ENCODE peak calls at places on chromosomes 12 and 14, in four cellular contexts. One of them, this sample, is unnamed.

GRCh38 chr12:57764662-57765002 is 2.2 kb downstream of the CYP27B1 start:
- DNase-seq in progenitor cell of endocrine pancreas: no peak
- DNase-seq in GM23338: peak; percentile 60
- DNase-seq in endodermal cell: no peak
- DNase-seq in this sample: no peak

GRCh38 chr12:11540156-11540555 is 109.3 kb upstream of the ETV6 start:
- DNase-seq in progenitor cell of endocrine pancreas: no peak
- DNase-seq in GM23338: no peak
- DNase-seq in endodermal cell: no peak
- DNase-seq in this sample: no peak

GRCh38 chr12:7161327-7161726 is 28.2 kb upstream of the PEX5 start:
- DNase-seq in progenitor cell of endocrine pancreas: no peak
- DNase-seq in GM23338: no peak
- DNase-seq in endodermal cell: no peak
- DNase-seq in this sample: no peak

GRCh38 chr14:75132374-75133086 is 5.7 kb upstream of the NEK9 start:
- DNase-seq in progenitor cell of endocrine pancreas: peak; percentile 49
- DNase-seq in GM23338: peak; percentile 87
- DNase-seq in endodermal cell: peak; percentile 81
- DNase-seq in this sample: peak; percentile 52

GRCh38 chr12:82627799-82628198 is 58.9 kb upstream of the TMTC2 start:
- DNase-seq in progenitor cell of endocrine pancreas: no peak
- DNase-seq in GM23338: peak; percentile 73
- DNase-seq in endodermal cell: peak; percentile 71
- DNase-seq in this sample: no peak

GRCh38 chr12:18546399-18546798 is 191.4 kb downstream of the PLCZ1 start:
- DNase-seq in progenitor cell of endocrine pancreas: no peak
- DNase-seq in GM23338: no peak
- DNase-seq in endodermal cell: no peak
- DNase-seq in this sample: no peak

GRCh38 chr14:52553002-52553670 is 500 bp downstream of the GPR137C start:
- DNase-seq in progenitor cell of endocrine pancreas: peak; percentile 30
- DNase-seq in GM23338: peak; percentile 46
- DNase-seq in endodermal cell: peak; percentile 86
- DNase-seq in this sample: peak; percentile 64

GRCh38 chr12:83015390-83016225 is 328.9 kb downstream of the TMTC2 start:
- DNase-seq in progenitor cell of endocrine pancreas: no peak
- DNase-seq in GM23338: no peak
- DNase-seq in endodermal cell: no peak
- DNase-seq in this sample: no peak

GRCh38 chr12:27436768-27437167 is 9.8 kb upstream of the SMCO2 start:
- DNase-seq in progenitor cell of endocrine pancreas: no peak
- DNase-seq in GM23338: no peak
- DNase-seq in endodermal cell: no peak
- DNase-seq in this sample: no peak

GRCh38 chr14:22838631-22839041 is 2.3 kb downstream of the MMP14 start:
- DNase-seq in progenitor cell of endocrine pancreas: no peak
- DNase-seq in GM23338: no peak
- DNase-seq in endodermal cell: no peak
- DNase-seq in this sample: no peak

GRCh38 chr12:76080729-76081415 is 3.6 kb downstream of the NAP1L1 start:
- DNase-seq in progenitor cell of endocrine pancreas: no peak
- DNase-seq in GM23338: peak; percentile 79
- DNase-seq in endodermal cell: peak; percentile 70
- DNase-seq in this sample: no peak

GRCh38 chr12:50803230-50803629 is 39.3 kb downstream of the ATF1 start:
- DNase-seq in progenitor cell of endocrine pancreas: no peak
- DNase-seq in GM23338: no peak
- DNase-seq in endodermal cell: no peak
- DNase-seq in this sample: no peak

GRCh38 chr12:127238061-127238460 is 1028.9 kb upstream of the TMEM132C start:
- DNase-seq in progenitor cell of endocrine pancreas: no peak
- DNase-seq in GM23338: no peak
- DNase-seq in endodermal cell: no peak
- DNase-seq in this sample: no peak

GRCh38 chr12:28878629-28879028 is 270.4 kb upstream of the FAR2 start:
- DNase-seq in progenitor cell of endocrine pancreas: no peak
- DNase-seq in GM23338: no peak
- DNase-seq in endodermal cell: no peak
- DNase-seq in this sample: no peak

GRCh38 chr14:54676822-54677708 is 110.1 kb downstream of the SAMD4A start:
- DNase-seq in progenitor cell of endocrine pancreas: no peak
- DNase-seq in GM23338: peak; percentile 92
- DNase-seq in endodermal cell: peak; percentile 70
- DNase-seq in this sample: no peak

GRCh38 chr12:11500222-11500860 is 105.0 kb upstream of the PRB2 start:
- DNase-seq in progenitor cell of endocrine pancreas: peak; percentile 100
- DNase-seq in GM23338: peak; percentile 97
- DNase-seq in endodermal cell: peak; percentile 99
- DNase-seq in this sample: peak; percentile 99

GRCh38 chr12:57226588-57227314 is 2.8 kb upstream of the SHMT2 start:
- DNase-seq in progenitor cell of endocrine pancreas: no peak
- DNase-seq in GM23338: peak; percentile 75
- DNase-seq in endodermal cell: peak; percentile 86
- DNase-seq in this sample: no peak

GRCh38 chr14:31880935-31881334 is 196.2 kb upstream of the ARHGAP5 start:
- DNase-seq in progenitor cell of endocrine pancreas: no peak
- DNase-seq in GM23338: no peak
- DNase-seq in endodermal cell: no peak
- DNase-seq in this sample: no peak

GRCh38 chr14:85461432-85462133 is 68.4 kb upstream of the FLRT2 start:
- DNase-seq in progenitor cell of endocrine pancreas: no peak
- DNase-seq in GM23338: no peak
- DNase-seq in endodermal cell: no peak
- DNase-seq in this sample: no peak

GRCh38 chr12:29405561-29405960 is 24.6 kb upstream of the ERGIC2 start:
- DNase-seq in progenitor cell of endocrine pancreas: no peak
- DNase-seq in GM23338: no peak
- DNase-seq in endodermal cell: no peak
- DNase-seq in this sample: no peak

GRCh38 chr14:77910506-77910905 is 110.6 kb downstream of the ADCK1 start:
- DNase-seq in progenitor cell of endocrine pancreas: peak; percentile 11
- DNase-seq in GM23338: no peak
- DNase-seq in endodermal cell: no peak
- DNase-seq in this sample: no peak

GRCh38 chr12:94730846-94731245 is 80.5 kb upstream of the TMCC3 start:
- DNase-seq in progenitor cell of endocrine pancreas: no peak
- DNase-seq in GM23338: no peak
- DNase-seq in endodermal cell: no peak
- DNase-seq in this sample: no peak

GRCh38 chr12:50961708-50962107 is 9.4 kb downstream of the HIGD1C start:
- DNase-seq in progenitor cell of endocrine pancreas: no peak
- DNase-seq in GM23338: no peak
- DNase-seq in endodermal cell: no peak
- DNase-seq in this sample: no peak

GRCh38 chr14:93246534-93246933 is 39.5 kb downstream of the UBR7 start:
- DNase-seq in progenitor cell of endocrine pancreas: no peak
- DNase-seq in GM23338: no peak
- DNase-seq in endodermal cell: no peak
- DNase-seq in this sample: no peak

GRCh38 chr12:4273651-4274395 is at the start of gene CCND2:
- DNase-seq in progenitor cell of endocrine pancreas: peak; percentile 81
- DNase-seq in GM23338: peak; percentile 97
- DNase-seq in endodermal cell: peak; percentile 95
- DNase-seq in this sample: peak; percentile 82

GRCh38 chr14:93960108-93960475 is 16.3 kb downstream of the ASB2 start:
- DNase-seq in progenitor cell of endocrine pancreas: no peak
- DNase-seq in GM23338: no peak
- DNase-seq in endodermal cell: no peak
- DNase-seq in this sample: no peak

GRCh38 chr12:4628406-4628805 is 20.4 kb downstream of the AKAP3 start:
- DNase-seq in progenitor cell of endocrine pancreas: no peak
- DNase-seq in GM23338: no peak
- DNase-seq in endodermal cell: no peak
- DNase-seq in this sample: no peak

GRCh38 chr12:48077111-48077510 is 28.8 kb downstream of the SENP1 start:
- DNase-seq in progenitor cell of endocrine pancreas: no peak
- DNase-seq in GM23338: no peak
- DNase-seq in endodermal cell: no peak
- DNase-seq in this sample: no peak
- TF ChIP-seq CTCF in progenitor cell of endocrine pancreas: no peak
- TF ChIP-seq CTCF in GM23338: no peak
- TF ChIP-seq CTCF in endodermal cell: no peak
- TF ChIP-seq CTCF in this sample: no peak

GRCh38 chr12:55737581-55738112 is 5.3 kb upstream of the GDF11 start:
- DNase-seq in progenitor cell of endocrine pancreas: no peak
- DNase-seq in GM23338: no peak
- DNase-seq in endodermal cell: no peak
- DNase-seq in this sample: no peak
- TF ChIP-seq CTCF in progenitor cell of endocrine pancreas: no peak
- TF ChIP-seq CTCF in GM23338: no peak
- TF ChIP-seq CTCF in endodermal cell: no peak
- TF ChIP-seq CTCF in this sample: no peak

GRCh38 chr12:92506460-92506859 is 196.3 kb upstream of the PLEKHG7 start:
- DNase-seq in progenitor cell of endocrine pancreas: no peak
- DNase-seq in GM23338: no peak
- DNase-seq in endodermal cell: no peak
- DNase-seq in this sample: no peak
- TF ChIP-seq CTCF in progenitor cell of endocrine pancreas: no peak
- TF ChIP-seq CTCF in GM23338: no peak
- TF ChIP-seq CTCF in endodermal cell: no peak
- TF ChIP-seq CTCF in this sample: no peak

DNA sequence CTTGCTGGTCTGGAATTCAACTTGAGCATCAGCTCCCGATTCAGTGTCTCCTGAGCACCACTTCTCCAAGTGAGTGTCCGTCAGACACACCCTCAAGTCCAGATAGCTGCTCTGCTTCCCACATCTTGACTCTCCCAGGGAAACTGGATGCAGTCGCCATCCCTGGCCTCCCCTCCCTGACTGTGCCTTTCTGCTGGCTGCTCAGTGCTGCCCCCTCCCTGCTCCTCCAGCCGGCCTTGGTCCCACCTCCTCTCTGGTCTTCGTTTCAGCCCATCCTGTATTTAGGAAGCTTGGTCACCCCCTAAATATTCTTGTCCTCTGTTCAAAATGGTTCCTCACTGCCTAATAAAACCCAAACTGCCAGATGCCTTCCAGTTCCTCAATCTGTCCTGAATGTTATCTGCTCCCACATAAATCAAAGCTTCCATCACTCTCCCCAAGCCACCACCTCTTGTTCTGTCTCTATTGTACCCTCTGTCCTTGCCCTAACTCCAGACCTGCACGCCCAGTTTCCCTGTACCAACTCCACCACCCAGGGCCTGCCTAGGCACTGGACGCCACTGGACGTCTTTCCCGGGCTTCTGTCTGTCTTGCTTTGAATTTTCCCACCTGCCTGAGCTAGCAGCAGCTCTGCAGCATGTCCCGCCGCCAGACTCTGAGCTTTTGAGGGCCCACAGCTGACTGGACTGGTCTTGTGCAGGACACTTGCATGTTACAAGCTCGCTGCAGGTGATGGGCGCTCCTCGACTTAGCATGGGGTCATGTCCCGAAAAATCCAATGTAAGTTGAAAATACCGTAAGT is 33.8 kb downstream of the CCDC92 start:
- DNase-seq in progenitor cell of endocrine pancreas: no peak
- DNase-seq in GM23338: peak; percentile 70
- DNase-seq in endodermal cell: peak; percentile 90
- DNase-seq in this sample: peak; percentile 35
- TF ChIP-seq CTCF in progenitor cell of endocrine pancreas: peak; percentile 33
- TF ChIP-seq CTCF in GM23338: peak; percentile 69
- TF ChIP-seq CTCF in endodermal cell: peak; percentile 77
- TF ChIP-seq CTCF in this sample: peak; percentile 47

DNA sequence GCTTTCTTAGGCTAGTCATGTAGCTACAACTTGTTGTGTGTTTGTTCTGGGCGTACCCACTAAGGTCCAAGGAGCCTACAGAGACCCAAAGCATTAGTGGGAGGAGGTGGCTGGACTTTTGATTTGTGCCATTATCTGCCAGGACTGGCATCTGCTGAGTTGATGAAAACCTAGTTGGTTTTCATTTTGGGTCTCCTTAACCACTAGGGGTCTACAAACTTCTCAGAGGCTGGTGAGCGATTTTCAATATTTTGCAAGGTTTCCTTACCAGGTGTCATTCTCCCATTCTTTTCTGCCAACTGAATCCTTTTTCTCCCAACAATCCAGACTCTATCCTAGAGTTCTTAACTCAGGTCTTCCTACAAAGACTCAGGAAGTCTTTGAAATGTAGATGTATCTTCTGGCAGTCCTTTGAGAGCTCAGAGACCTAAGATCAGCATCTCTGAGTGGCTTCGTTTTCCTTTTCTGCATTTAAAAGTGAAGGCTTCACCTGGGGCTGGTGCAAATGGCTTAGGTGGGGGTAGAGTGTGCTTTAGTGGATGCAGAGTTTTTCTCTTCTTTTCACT is 150.0 kb upstream of the RMST start:
- DNase-seq in progenitor cell of endocrine pancreas: no peak
- DNase-seq in GM23338: peak; percentile 79
- DNase-seq in endodermal cell: peak; percentile 64
- DNase-seq in this sample: no peak
- TF ChIP-seq CTCF in progenitor cell of endocrine pancreas: no peak
- TF ChIP-seq CTCF in GM23338: peak; percentile 45
- TF ChIP-seq CTCF in endodermal cell: peak; percentile 67
- TF ChIP-seq CTCF in this sample: peak; percentile 8

GRCh38 chr14:67582061-67582460 is 18.0 kb downstream of the PIGH start:
- DNase-seq in progenitor cell of endocrine pancreas: no peak
- DNase-seq in GM23338: no peak
- DNase-seq in endodermal cell: peak; percentile 42
- DNase-seq in this sample: no peak
- TF ChIP-seq CTCF in progenitor cell of endocrine pancreas: no peak
- TF ChIP-seq CTCF in GM23338: no peak
- TF ChIP-seq CTCF in endodermal cell: no peak
- TF ChIP-seq CTCF in this sample: no peak

GRCh38 chr14:38788060-38788459 is 315.0 kb downstream of the SEC23A start:
- DNase-seq in progenitor cell of endocrine pancreas: no peak
- DNase-seq in GM23338: no peak
- DNase-seq in endodermal cell: no peak
- DNase-seq in this sample: no peak
- TF ChIP-seq CTCF in progenitor cell of endocrine pancreas: no peak
- TF ChIP-seq CTCF in GM23338: no peak
- TF ChIP-seq CTCF in endodermal cell: no peak
- TF ChIP-seq CTCF in this sample: no peak